ENCODE peak calls at places on chromosome 19, in eight cellular contexts. N is adrenal gland; K is naive thymus-derived CD4-positive, alpha-beta T cell; S is neuronal stem cell; V is CD4-positive, CD25-positive, alpha-beta regulatory T cell; D is lower lobe of right lung; U is body of pancreas; G is GM23248. F is an unnamed sample.

GRCh38 chr19:38247734-38248268 is 8.4 kb downstream of the PPP1R14A start:
- DNase-seq in N (no peak), K (no peak), S (no peak), V (no peak), D (no peak), U (no peak), G (peak; percentile 41), F (no peak)

GRCh38 chr19:50670102-50670380 is 20.8 kb downstream of the C19orf81 start:
- DNase-seq in N (no peak), K (no peak), S (no peak), V (no peak), D (no peak), U (no peak), G (no peak), F (no peak)

GRCh38 chr19:7970716-7971448 is 27.4 kb upstream of the TIMM44 start:
- DNase-seq in N (no peak), K (no peak), S (peak; percentile 63), V (no peak), D (peak; percentile 35), U (peak; percentile 40), G (peak; percentile 60), F (peak; percentile 17)

GRCh38 chr19:5680083-5680436 is 256 bp downstream of the MICOS13 start:
- DNase-seq in N (no peak), K (no peak), S (no peak), V (no peak), D (peak; percentile 68), U (no peak), G (peak; percentile 67), F (peak; percentile 29)

GRCh38 chr19:48896191-48896720 is 2.3 kb downstream of the TULP2 start:
- DNase-seq in N (peak; percentile 52), K (no peak), S (peak; percentile 53), V (peak; percentile 36), D (peak; percentile 72), U (peak; percentile 39), G (peak; percentile 64), F (peak; percentile 38)

GRCh38 chr19:51354103-51354741 is 12.0 kb downstream of the ETFB start:
- DNase-seq in N (no peak), K (no peak), S (no peak), V (no peak), D (no peak), U (no peak), G (no peak), F (no peak)

GRCh38 chr19:58021541-58022282 is 12.1 kb upstream of the ZSCAN1 start:
- DNase-seq in N (peak; percentile 35), K (no peak), S (peak; percentile 33), V (no peak), D (no peak), U (peak; percentile 57), G (peak; percentile 73), F (peak; percentile 80)

GRCh38 chr19:41887711-41888382 is 4.9 kb downstream of the ARHGEF1 start:
- DNase-seq in N (no peak), K (peak; percentile 51), S (no peak), V (peak; percentile 67), D (peak; percentile 91), U (peak; percentile 68), G (peak; percentile 49), F (peak; percentile 30)

GRCh38 chr19:38849746-38850230 is at the start of gene HNRNPL:
- DNase-seq in N (peak; percentile 99), K (peak; percentile 99), S (no peak), V (peak; percentile 98), D (peak; percentile 99), U (no peak), G (no peak), F (no peak)

GRCh38 chr19:21519488-21519887 is 14.1 kb downstream of the ZNF429 start:
- DNase-seq in N (no peak), K (no peak), S (no peak), V (no peak), D (no peak), U (no peak), G (no peak), F (no peak)

GRCh38 chr19:33392341-33393285 is 19.1 kb downstream of the CEBPG start:
- DNase-seq in N (no peak), K (no peak), S (no peak), V (no peak), D (peak; percentile 54), U (peak; percentile 76), G (no peak), F (peak; percentile 78)

GRCh38 chr19:4016486-4016885 is 8.9 kb downstream of the PIAS4 start:
- DNase-seq in N (no peak), K (no peak), S (no peak), V (no peak), D (no peak), U (no peak), G (no peak), F (no peak)

GRCh38 chr19:18357041-18357440 is 16.6 kb downstream of the PGPEP1 start:
- DNase-seq in N (no peak), K (no peak), S (no peak), V (no peak), D (no peak), U (no peak), G (no peak), F (no peak)

GRCh38 chr19:275958-276646 is 15.1 kb downstream of the PLPP2 start:
- DNase-seq in N (no peak), K (no peak), S (no peak), V (no peak), D (no peak), U (no peak), G (no peak), F (no peak)

GRCh38 chr19:273393-273792 is 17.8 kb downstream of the PLPP2 start:
- DNase-seq in N (no peak), K (no peak), S (no peak), V (no peak), D (no peak), U (no peak), G (no peak), F (no peak)

GRCh38 chr19:277581-278165 is 13.5 kb downstream of the PLPP2 start:
- DNase-seq in N (no peak), K (no peak), S (peak; percentile 63), V (no peak), D (no peak), U (no peak), G (peak; percentile 50), F (no peak)

GRCh38 chr19:277131-277530 is 14.1 kb downstream of the PLPP2 start:
- DNase-seq in N (no peak), K (no peak), S (no peak), V (no peak), D (no peak), U (no peak), G (no peak), F (no peak)

DNA sequence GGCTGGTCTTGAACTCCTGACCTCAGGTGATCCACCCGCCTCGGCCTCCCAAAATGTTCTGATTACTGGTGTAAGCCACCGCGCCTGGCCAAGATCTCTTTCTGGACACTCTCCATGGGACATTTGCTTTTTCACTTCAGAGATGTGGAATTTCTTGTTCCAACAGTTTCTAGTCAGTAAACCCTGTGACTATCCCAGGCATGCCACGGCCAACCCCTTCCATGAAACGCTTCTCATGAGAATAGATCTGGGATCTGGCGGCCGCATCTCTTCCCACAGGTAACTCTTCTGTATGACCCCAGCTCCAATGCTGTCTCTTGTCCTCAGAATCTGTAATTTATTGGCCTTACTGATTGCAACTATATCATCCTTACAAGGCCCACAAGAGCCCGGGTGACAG is 16.2 kb downstream of the PLPP2 start:
- DNase-seq in N (no peak), K (no peak), S (no peak), V (no peak), D (peak; percentile 30), U (no peak), G (no peak), F (no peak)
- H3K4me1 ChIP-seq in N (no peaks in the 10 kb centered on the region), K (no peaks in the 10 kb centered on the region), S (no peaks in the 10 kb centered on the region), V (no peaks in the 10 kb centered on the region), D (no peaks in the 10 kb centered on the region), U (no peaks in the 10 kb centered on the region), G (no peaks in the 10 kb centered on the region), F (no peaks in the 10 kb centered on the region)

GRCh38 chr19:14383556-14383897 is 2.3 kb downstream of the ADGRE5 start:
- DNase-seq in N (no peak), K (no peak), S (no peak), V (no peak), D (no peak), U (no peak), G (peak; percentile 51), F (no peak)

GRCh38 chr19:14385492-14385891 is 4.2 kb downstream of the ADGRE5 start:
- DNase-seq in N (no peak), K (no peak), S (no peak), V (no peak), D (no peak), U (no peak), G (no peak), F (no peak)

GRCh38 chr19:14381689-14382474 is 638 bp downstream of the ADGRE5 start:
- DNase-seq in N (no peak), K (peak; percentile 63), S (no peak), V (peak; percentile 78), D (peak; percentile 81), U (peak; percentile 73), G (peak; percentile 90), F (no peak)

GRCh38 chr19:14378890-14379289 is 2.4 kb upstream of the ADGRE5 start:
- DNase-seq in N (no peak), K (no peak), S (no peak), V (no peak), D (no peak), U (no peak), G (no peak), F (no peak)

DNA sequence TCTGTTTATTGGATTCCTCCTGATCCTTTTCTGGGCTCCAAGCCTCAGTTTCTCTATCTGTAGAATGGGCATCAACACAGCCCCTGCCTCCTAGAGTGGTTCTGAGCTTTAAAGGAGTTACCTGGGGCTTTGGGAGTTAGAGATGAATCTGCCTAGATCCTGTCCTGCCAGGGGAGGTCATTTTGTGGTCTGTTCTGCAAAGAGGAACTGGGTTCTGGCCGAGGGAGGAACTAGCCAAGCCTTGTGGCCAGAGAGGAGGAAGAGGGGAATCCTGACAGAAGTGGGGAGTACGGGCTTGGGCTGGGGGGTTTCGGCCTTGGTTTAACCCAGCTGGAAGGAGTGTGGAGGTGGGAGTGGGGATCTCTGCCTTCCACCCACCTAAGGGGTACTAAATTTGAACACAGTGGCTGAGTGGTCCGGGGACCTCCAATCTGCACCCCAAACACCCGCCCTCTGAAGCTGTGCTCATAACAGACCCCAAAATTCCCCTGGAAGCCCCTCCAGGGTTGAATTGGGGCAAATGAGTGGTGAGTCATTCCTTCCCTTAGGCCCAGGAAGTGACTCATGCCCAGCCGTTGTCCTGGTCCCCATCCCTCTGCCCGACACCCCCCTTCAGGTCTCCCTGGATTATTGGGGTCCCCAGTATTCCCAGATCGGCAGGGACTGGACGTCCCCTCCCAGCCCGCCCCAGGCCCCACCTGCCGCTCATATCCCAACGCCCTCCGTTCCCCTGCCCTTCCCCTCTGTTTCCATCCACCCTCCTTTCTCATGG is 2.8 kb downstream of the ADGRE5 start:
- DNase-seq in N (no peak), K (no peak), S (no peak), V (peak; percentile 72), D (peak; percentile 65), U (no peak), G (peak; percentile 88), F (no peak)
- H3K27ac ChIP-seq in N (peak overlapping the region; percentile 34), K (peak overlapping the region; percentile 98), S (no peak overlapping the region), V (peak overlapping the region; percentile 98), D (peak overlapping the region; percentile 90), U (no peak overlapping the region), G (peak overlapping the region; percentile 47), F (peak overlapping the region; percentile 57)

GRCh38 chr19:19404879-19405860 is at the start of gene GATAD2A:
- DNase-seq in N (peak; percentile 95), K (peak; percentile 98), S (peak; percentile 96), V (peak; percentile 86), D (peak; percentile 94), U (peak; percentile 96), G (peak; percentile 98), F (peak; percentile 92)
- H3K4me1 ChIP-seq in N (peaks cover 55% of the 10 kb centered on the region), K (peaks cover 26% of the 10 kb centered on the region), S (peaks cover 17% of the 10 kb centered on the region), V (peaks cover 42% of the 10 kb centered on the region), D (peaks cover 65% of the 10 kb centered on the region), U (peaks cover 58% of the 10 kb centered on the region), G (peaks cover 62% of the 10 kb centered on the region), F (peaks cover 29% of the 10 kb centered on the region)

GRCh38 chr19:30371960-30372824 is at the start of gene ZNF536:
- DNase-seq in N (no peak), K (no peak), S (no peak), V (no peak), D (no peak), U (no peak), G (no peak), F (no peak)
- H3K27ac ChIP-seq in N (no peak within 1 kb of the TSS), K (no peak within 1 kb of the TSS), S (no peak within 1 kb of the TSS), V (no peak within 1 kb of the TSS), D (no peak within 1 kb of the TSS), U (no peak within 1 kb of the TSS), G (no peak within 1 kb of the TSS), F (no peak within 1 kb of the TSS)